ENCODE peak calls at places on chromosomes 12 and 14, in ten cellular contexts. A is esophagus mucosa; I is gastroesophageal sphincter; R is activated naive CD8-positive, alpha-beta T cell treated with anti-CD3 and anti-CD28 coated beads, Interleukin-2, amount 10 ng/mL, durations not matched to agents 7 days and 5 days; H is memory B cell; D is heart left ventricle; Z is HCT116; U is pancreas; K is B cell; T is body of pancreas. G is an unnamed sample.

GRCh38 chr12:48696626-48697025 is 14.6 kb upstream of the KANSL2 start:
- ATAC-seq in A (no peak), I (no peak), R (no peak), H (no peak), D (no peak), Z (no peak), U (no peak), K (no peak), T (no peak), G (no peak)

GRCh38 chr12:101498252-101498651 is 23.1 kb downstream of the SPIC start:
- ATAC-seq in A (no peak), I (peak), R (no peak), H (no peak), D (no peak), Z (no peak), U (no peak), K (no peak), T (no peak), G (no peak)

GRCh38 chr12:92661269-92661668 is 41.5 kb upstream of the PLEKHG7 start:
- ATAC-seq in A (no peak), I (no peak), R (no peak), H (no peak), D (no peak), Z (no peak), U (no peak), K (no peak), T (no peak), G (no peak)

GRCh38 chr12:102849722-102850447 is 67.2 kb downstream of the PAH start:
- ATAC-seq in A (no peak), I (no peak), R (no peak), H (no peak), D (no peak), Z (no peak), U (no peak), K (no peak), T (no peak), G (no peak)

GRCh38 chr14:47993883-47994282 is 318.5 kb upstream of the MDGA2 start:
- ATAC-seq in A (no peak), I (no peak), R (no peak), H (no peak), D (no peak), Z (no peak), U (no peak), K (no peak), T (no peak), G (no peak)

GRCh38 chr12:27709932-27710591 is 570 bp upstream of the MRPS35 start:
- ATAC-seq in A (peak), I (peak), R (peak), H (peak), D (peak), Z (peak), U (peak), K (peak), T (peak), G (peak)

GRCh38 chr14:53510281-53510912 is 357.3 kb upstream of the DDHD1 start:
- ATAC-seq in A (peak), I (no peak), R (no peak), H (no peak), D (no peak), Z (no peak), U (no peak), K (no peak), T (no peak), G (no peak)

GRCh38 chr14:102530828-102531478 is 21.4 kb upstream of the ANKRD9 start:
- ATAC-seq in A (peak), I (no peak), R (no peak), H (peak), D (no peak), Z (no peak), U (no peak), K (peak), T (no peak), G (no peak)

GRCh38 chr12:104443008-104443407 is 13.7 kb upstream of the CHST11 start:
- ATAC-seq in A (no peak), I (no peak), R (no peak), H (no peak), D (no peak), Z (no peak), U (no peak), K (no peak), T (no peak), G (no peak)

G was measured in SK-N-SH treated with all-trans-retinoic acid at 6 μM for 48 hours.